ENCODE peak calls at places on chromosomes 6 and 20, in seven cellular contexts. K is activated CD8-positive, alpha-beta memory T cell treated with anti-CD3 and anti-CD28 coated beads for 48 hours; B is Caki2; V is NCI-H187; H is NCI-H524; A is heart left ventricle; F is activated CD4-positive, alpha-beta T cell treated with anti-CD3 and anti-CD28 coated beads, Interleukin-2, amount 50 U/mL, for 24 hours. U is an unnamed sample.

GRCh38 chr6:148996815-148997214 is 250.0 kb downstream of the UST start:
- DNase-seq in K (no peak), B (no peak), V (no peak), H (no peak), A (no peak), F (no peak), U (no peak)

GRCh38 chr6:11616200-11616611 is 78.7 kb downstream of the TMEM170B start:
- DNase-seq in K (no peak), B (no peak), V (no peak), H (no peak), A (no peak), F (no peak), U (no peak)

GRCh38 chr6:17001188-17001587 is 100.7 kb upstream of the STMND1 start:
- DNase-seq in K (no peak), B (no peak), V (no peak), H (no peak), A (no peak), F (no peak), U (no peak)

GRCh38 chr20:54107600-54108393 is 37.4 kb upstream of the BCAS1 start:
- DNase-seq in K (no peak), B (peak; percentile 63), V (no peak), H (no peak), A (no peak), F (no peak), U (peak; percentile 34)

GRCh38 chr6:819122-819521 is 126.2 kb upstream of the EXOC2 start:
- DNase-seq in K (no peak), B (peak; percentile 31), V (no peak), H (no peak), A (no peak), F (no peak), U (no peak)

GRCh38 chr6:11298651-11299420 is 66.4 kb upstream of the NEDD9 start:
- DNase-seq in K (no peak), B (peak; percentile 61), V (no peak), H (no peak), A (no peak), F (no peak), U (peak; percentile 72)

GRCh38 chr6:152423216-152424103 is 213.7 kb downstream of the SYNE1 start:
- DNase-seq in K (no peak), B (no peak), V (no peak), H (no peak), A (no peak), F (no peak), U (no peak)

GRCh38 chr6:113340371-113340770 is 516.8 kb upstream of the MARCKS start:
- DNase-seq in K (no peak), B (no peak), V (no peak), H (no peak), A (no peak), F (no peak), U (no peak)

GRCh38 chr6:42845327-42845694 is 34.1 kb upstream of the RPL7L1 start:
- DNase-seq in K (no peak), B (no peak), V (no peak), H (no peak), A (no peak), F (no peak), U (peak; percentile 67)

GRCh38 chr6:136989591-136990578 is 54.9 kb downstream of the IL20RA start:
- DNase-seq in K (no peak), B (no peak), V (no peak), H (peak; percentile 71), A (peak; percentile 51), F (no peak), U (no peak)

GRCh38 chr6:43767553-43768505 is 2.2 kb upstream of the VEGFA start:
- DNase-seq in K (no peak), B (no peak), V (no peak), H (no peak), A (no peak), F (no peak), U (no peak)

U was measured in right lobe of liver.